ENCODE peak calls at places on chromosomes 5 and 9, in six cellular contexts. Q is Daoy, O is hippocampal formation, U is activated gamma-delta T cell, Z is thyroid gland, N is NCI-H748 treated with DMSO at 0.1 percent for 48 hours. F is an unnamed sample.

GRCh38 chr9:72476100-72476499 is 45.3 kb upstream of the TMC1 start:
- DNase-seq in Z (no peak), N (no peak), O (no peak), U (no peak), Q (no peak), F (no peak)

GRCh38 chr9:130549093-130549735 is 30.2 kb upstream of the FUBP3 start:
- DNase-seq in N (no peak), O (no peak), Z (no peak), U (no peak), Q (peak), F (no peak)

GRCh38 chr5:39503148-39503547 is 78.4 kb upstream of the DAB2 start:
- DNase-seq in Q (no peak), Z (no peak), U (no peak), O (no peak), N (no peak), F (no peak)

GRCh38 chr5:146880985-146881384 is 2.4 kb upstream of the PPP2R2B start:
- DNase-seq in N (no peak), Q (no peak), Z (no peak), U (no peak), O (peak), F (no peak)

GRCh38 chr9:20205821-20206220 is 416.5 kb downstream of the MLLT3 start:
- DNase-seq in Z (no peak), O (no peak), Q (no peak), N (no peak), U (no peak), F (no peak)

GRCh38 chr5:168482361-168482760 is 3.9 kb upstream of the RARS1 start:
- DNase-seq in U (no peak), O (no peak), Q (no peak), Z (no peak), N (no peak), F (no peak)

GRCh38 chr9:117414220-117414905 is 494 bp downstream of the ASTN2 start:
- DNase-seq in O (peak), Q (peak), Z (peak), U (no peak), N (peak), F (peak)

GRCh38 chr9:21316860-21317259 is 11.7 kb upstream of the IFNA5 start:
- DNase-seq in O (no peak), Q (no peak), U (no peak), N (no peak), Z (peak), F (peak)

GRCh38 chr5:64972591-64972990 is 203.9 kb downstream of the CWC27 start:
- DNase-seq in O (no peak), Z (no peak), Q (no peak), N (no peak), U (no peak), F (no peak)

GRCh38 chr5:73218552-73219171 is 45.7 kb downstream of the TMEM174 start:
- DNase-seq in N (peak), Q (peak), U (no peak), O (no peak), Z (no peak), F (no peak)

GRCh38 chr9:113153599-113153998 is 2.8 kb downstream of the SLC31A2 start:
- DNase-seq in O (no peak), N (no peak), Q (no peak), Z (no peak), U (no peak), F (no peak)

GRCh38 chr9:105187781-105188180 is 56.7 kb upstream of the SLC44A1 start:
- DNase-seq in Q (peak), U (no peak), Z (no peak), O (no peak), N (no peak), F (no peak)